ENCODE peak calls at places on chromosomes 5 and 9, in five cellular contexts. C is heart right ventricle, L is epithelial cell of esophagus, J is AG09309, Z is breast epithelium. W is an unnamed sample.

GRCh38 chr9:95103385-95104087 is 214.0 kb downstream of the FANCC start:
- DNase-seq in C (no peak), L (no peak), J (no peak), Z (no peak), W (no peak)

GRCh38 chr5:75567710-75568109 is 43.5 kb upstream of the ANKDD1B start:
- DNase-seq in C (no peak), L (peak), J (no peak), Z (no peak), W (no peak)

GRCh38 chr5:175557778-175558177 is 79.4 kb downstream of the SFXN1 start:
- DNase-seq in C (no peak), L (no peak), J (no peak), Z (no peak), W (no peak)

GRCh38 chr5:134130239-134130945 is 15.9 kb downstream of the TCF7 start:
- DNase-seq in C (no peak), L (no peak), J (no peak), Z (no peak), W (no peak)

GRCh38 chr5:2187687-2188086 is 305.0 kb upstream of the IRX4 start:
- DNase-seq in C (no peak), L (no peak), J (no peak), Z (no peak), W (no peak)

GRCh38 chr5:4520557-4520956 is 619.6 kb upstream of the ADAMTS16 start:
- DNase-seq in C (no peak), L (no peak), J (no peak), Z (no peak), W (peak)

GRCh38 chr5:163366757-163367156 is 70.6 kb upstream of the CCNG1 start:
- DNase-seq in C (no peak), L (no peak), J (no peak), Z (no peak), W (no peak)

GRCh38 chr5:142422426-142422825 is 97.6 kb upstream of the SPRY4 start:
- DNase-seq in C (no peak), L (peak), J (peak), Z (no peak), W (no peak)

GRCh38 chr9:36492849-36493248 is 79.8 kb upstream of the MELK start:
- DNase-seq in C (no peak), L (no peak), J (no peak), Z (no peak), W (peak)

GRCh38 chr5:60835554-60835953 is 8.5 kb downstream of the ELOVL7 start:
- DNase-seq in C (no peak), L (peak), J (no peak), Z (no peak), W (no peak)

GRCh38 chr9:75087279-75087823 is 604 bp downstream of the NMRK1 start:
- DNase-seq in C (peak), L (peak), J (no peak), Z (peak), W (peak)

GRCh38 chr5:157345067-157345466 is 79.1 kb downstream of the CYFIP2 start:
- DNase-seq in C (no peak), L (no peak), J (no peak), Z (no peak), W (no peak)

GRCh38 chr5:14107536-14107935 is 35.6 kb upstream of the TRIO start:
- DNase-seq in C (no peak), L (no peak), J (no peak), Z (no peak), W (no peak)

GRCh38 chr5:138635268-138635667 is 60.1 kb upstream of the HSPA9 start:
- DNase-seq in C (no peak), L (no peak), J (peak), Z (peak), W (no peak)

GRCh38 chr9:34158362-34158869 is 20.4 kb upstream of the UBAP1 start:
- DNase-seq in C (no peak), L (peak), J (no peak), Z (no peak), W (no peak)

GRCh38 chr5:71786337-71787060 is 67.4 kb downstream of the CARTPT start:
- DNase-seq in C (no peak), L (no peak), J (no peak), Z (no peak), W (no peak)

GRCh38 chr9:129555512-129556203 is 65.2 kb downstream of the C9orf50 start:
- DNase-seq in C (no peak), L (no peak), J (no peak), Z (no peak), W (no peak)

DNA sequence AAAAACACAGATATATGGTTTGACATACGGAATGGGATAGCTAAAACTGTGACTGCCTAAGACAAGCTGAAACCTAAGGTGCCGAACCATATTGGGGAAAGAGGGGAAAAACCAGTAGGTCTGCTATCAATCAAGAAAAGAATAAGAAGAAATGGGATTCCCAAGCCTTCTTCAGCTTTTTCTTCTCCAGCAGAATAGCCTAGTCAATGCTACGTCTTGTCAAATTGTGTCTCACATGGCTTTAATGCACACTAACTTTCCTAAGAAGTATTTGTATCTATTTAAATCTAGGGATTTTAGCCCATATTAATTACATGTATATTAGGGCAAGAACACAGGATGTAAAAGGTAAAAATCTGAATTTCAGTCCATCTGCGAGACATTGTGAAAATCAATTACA is 797 bp upstream of the FBXO38 start:
- DNase-seq in C (no peak), L (no peak), J (no peak), Z (no peak), W (no peak)
- H3K4me3 ChIP-seq in C (peak), L (peak), J (peak), Z (peak), W (peak)

GRCh38 chr9:107491081-107492053 is 1.8 kb upstream of the KLF4 start:
- DNase-seq in C (peak), L (no peak), J (no peak), Z (peak), W (no peak)

GRCh38 chr9:107489144-107489673 is 360 bp downstream of the KLF4 start:
- DNase-seq in C (peak), L (no peak), J (no peak), Z (no peak), W (no peak)

GRCh38 chr9:107487521-107488399 is 1.8 kb downstream of the KLF4 start:
- DNase-seq in C (peak), L (peak), J (no peak), Z (peak), W (no peak)

GRCh38 chr9:107488400-107489143 is 997 bp downstream of the KLF4 start:
- DNase-seq in C (peak), L (peak), J (no peak), Z (peak), W (no peak)

DNA sequence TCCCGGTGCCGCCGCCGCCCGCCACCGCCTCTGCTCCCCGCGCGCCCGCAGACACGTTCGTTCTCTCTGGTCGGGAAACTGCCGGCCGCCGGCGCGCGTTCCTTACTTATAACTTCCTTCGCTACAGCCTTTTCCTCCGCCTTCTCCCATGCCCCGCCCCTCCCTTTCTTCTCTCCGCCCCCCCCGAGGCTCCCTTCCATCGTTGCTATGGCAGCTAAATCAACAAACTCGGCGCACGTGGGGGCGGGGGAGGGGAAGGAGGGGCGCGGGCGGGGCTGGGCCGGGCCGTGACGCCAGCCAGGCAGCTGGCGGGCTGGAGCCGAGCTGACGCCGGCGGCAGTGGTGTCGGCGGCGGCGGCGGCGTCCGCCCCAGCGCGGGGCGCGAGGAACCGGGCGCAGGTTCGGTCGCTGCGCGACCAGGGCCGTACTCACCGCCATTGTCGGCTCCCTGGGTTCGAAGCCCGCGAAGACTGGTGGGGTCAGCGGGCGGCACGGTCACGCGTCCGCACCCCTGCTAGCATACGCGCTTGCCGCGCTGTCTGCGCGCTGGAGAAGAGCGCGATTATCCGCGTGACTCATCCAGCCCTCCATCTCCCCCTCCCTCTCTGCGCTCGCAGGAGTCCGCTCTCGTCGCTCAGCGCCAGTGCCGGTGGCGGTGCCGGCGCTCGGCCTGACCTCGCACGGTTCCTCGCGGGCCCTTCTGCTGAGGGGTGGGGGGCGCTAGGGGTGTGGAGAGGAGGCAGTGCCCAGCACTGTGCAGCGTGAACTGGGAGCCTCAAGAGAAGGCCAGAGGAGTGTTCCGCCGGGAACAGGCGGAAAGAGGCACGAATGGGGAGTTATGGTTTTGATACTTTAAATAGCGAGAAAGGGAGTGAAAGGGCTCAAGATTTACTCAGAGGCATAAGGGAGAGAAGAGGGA is at the start of gene KLF4:
- DNase-seq in C (peak), L (peak), J (peak), Z (peak), W (peak)
- H3K4me3 ChIP-seq in C (peak), L (peak), J (peak), Z (peak), W (peak)

DNA sequence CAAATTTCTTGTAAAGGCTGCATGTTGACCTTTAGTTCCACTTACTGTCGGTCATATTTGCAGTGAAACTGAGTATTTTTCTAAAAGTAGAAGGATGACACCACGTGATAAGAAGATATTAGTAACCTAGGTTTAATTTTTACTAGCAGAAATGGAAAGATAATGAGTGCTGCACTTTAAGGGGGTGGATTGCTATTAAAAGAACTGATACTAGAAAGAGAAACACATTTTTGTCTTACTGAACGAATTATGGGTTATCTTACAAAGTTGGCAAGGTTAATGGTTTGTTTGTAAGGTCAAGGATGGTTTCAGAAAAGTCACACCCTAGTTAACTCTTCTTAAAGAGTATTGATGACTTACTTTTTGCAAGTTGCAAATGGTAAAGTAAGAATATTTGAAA is 2.4 kb downstream of the MACIR start:
- DNase-seq in C (no peak), L (no peak), J (no peak), Z (no peak), W (no peak)
- H3K4me3 ChIP-seq in C (no peak), L (no peak), J (peak), Z (no peak), W (no peak)

GRCh38 chr9:128204858-128205257 is 1.7 kb downstream of the DNM1 start:
- DNase-seq in C (no peak), L (no peak), J (no peak), Z (no peak), W (no peak)

GRCh38 chr9:128208386-128208785 is 5.2 kb downstream of the DNM1 start:
- DNase-seq in C (no peak), L (peak), J (no peak), Z (no peak), W (no peak)

GRCh38 chr9:128205296-128205944 is 2.2 kb downstream of the DNM1 start:
- DNase-seq in C (no peak), L (no peak), J (no peak), Z (no peak), W (no peak)

GRCh38 chr9:128207076-128207731 is 4.0 kb downstream of the DNM1 start:
- DNase-seq in C (no peak), L (no peak), J (no peak), Z (no peak), W (no peak)

GRCh38 chr9:128206484-128206883 is 3.3 kb downstream of the DNM1 start:
- DNase-seq in C (no peak), L (no peak), J (no peak), Z (no peak), W (no peak)
- H3K4me3 ChIP-seq in C (no peak), L (no peak), J (no peak), Z (no peak), W (no peak)

W was measured in Jurkat, Clone E6-1.